ENCODE peak calls at places on chromosomes 12 and 14, in eight cellular contexts. Q is omental fat pad; T is COR-L47; J is retina; C is T-helper 9 cell; R is CD8-positive, alpha-beta T cell; H is left ventricle myocardium inferior; A is cardiac muscle cell. P is an unnamed sample.

GRCh38 chr14:52269100-52269499 is 1.6 kb downstream of the PTGDR start:
- DNase-seq in A (no peak), R (no peak), J (no peak), H (no peak), T (no peak), Q (no peak), C (no peak), P (no peak)

GRCh38 chr12:66942741-66943465 is 264.0 kb upstream of the GRIP1 start:
- DNase-seq in A (peak; percentile 42), Q (no peak), C (no peak), T (no peak), J (no peak), H (no peak), R (no peak), P (no peak)

GRCh38 chr12:122946690-122947271 is 19.5 kb downstream of the ABCB9 start:
- DNase-seq in Q (peak; percentile 77), A (peak; percentile 35), H (peak; percentile 68), C (peak; percentile 38), R (peak; percentile 60), J (no peak), T (no peak), P (no peak)

GRCh38 chr12:122517877-122518276 is 8.9 kb downstream of the RSRC2 start:
- DNase-seq in A (no peak), Q (no peak), H (no peak), T (no peak), J (no peak), C (no peak), R (no peak), P (no peak)

GRCh38 chr14:85852900-85853299 is 323.0 kb downstream of the FLRT2 start:
- DNase-seq in C (no peak), Q (no peak), R (no peak), A (no peak), J (no peak), T (no peak), H (no peak), P (no peak)

GRCh38 chr14:24065408-24065807 is 6.0 kb upstream of the CPNE6 start:
- DNase-seq in C (no peak), J (no peak), T (no peak), H (no peak), Q (no peak), R (no peak), A (no peak), P (no peak)

GRCh38 chr14:35374273-35374681 is 30.3 kb downstream of the NFKBIA start:
- DNase-seq in A (no peak), Q (peak; percentile 74), H (no peak), C (no peak), T (no peak), R (no peak), J (no peak), P (no peak)

GRCh38 chr14:103679351-103679750 is 35.9 kb downstream of the XRCC3 start:
- DNase-seq in T (no peak), A (peak; percentile 16), J (no peak), H (no peak), Q (no peak), C (no peak), R (no peak), P (no peak)

GRCh38 chr14:26522985-26523384 is 74.8 kb downstream of the NOVA1 start:
- DNase-seq in J (no peak), T (no peak), C (no peak), Q (no peak), H (no peak), R (no peak), A (no peak), P (no peak)

GRCh38 chr12:120376416-120376815 is 7.5 kb upstream of the MSI1 start:
- DNase-seq in R (no peak), A (no peak), T (no peak), H (no peak), C (no peak), Q (no peak), J (no peak), P (no peak)

GRCh38 chr12:56941299-56942017 is 7.2 kb upstream of the SDR9C7 start:
- DNase-seq in A (no peak), T (no peak), R (no peak), H (no peak), Q (no peak), J (no peak), C (no peak), P (no peak)

GRCh38 chr12:41585784-41586183 is 397.7 kb downstream of the PDZRN4 start:
- DNase-seq in C (no peak), T (no peak), R (no peak), A (no peak), J (no peak), H (no peak), Q (no peak), P (no peak)

GRCh38 chr12:47007048-47007447 is 72.4 kb upstream of the PCED1B start:
- DNase-seq in A (no peak), H (no peak), R (no peak), Q (no peak), C (no peak), T (no peak), J (no peak), P (no peak)

GRCh38 chr12:102438047-102438822 is 42.1 kb downstream of the IGF1 start:
- DNase-seq in R (no peak), C (no peak), Q (no peak), A (no peak), J (no peak), H (no peak), T (no peak), P (no peak)

GRCh38 chr14:37594916-37595808 is at the start of the genes FOXA1 and TTC6:
- DNase-seq in C (no peak), T (peak; percentile 90), A (peak; percentile 48), H (no peak), J (no peak), R (no peak), Q (no peak), P (peak; percentile 79)

GRCh38 chr14:55851961-55852360 is 266.2 kb upstream of the PELI2 start:
- DNase-seq in T (no peak), R (no peak), C (no peak), Q (no peak), J (no peak), A (no peak), H (peak; percentile 32), P (no peak)

GRCh38 chr12:67517181-67517887 is 131.2 kb upstream of the DYRK2 start:
- DNase-seq in J (no peak), T (peak; percentile 62), C (no peak), Q (peak; percentile 33), H (no peak), R (no peak), A (no peak), P (no peak)

GRCh38 chr12:69534389-69534822 is 50.9 kb upstream of the CCT2 start:
- DNase-seq in H (no peak), Q (peak; percentile 26), R (no peak), T (peak; percentile 17), J (peak; percentile 47), C (no peak), A (peak; percentile 83), P (no peak)

GRCh38 chr12:132131229-132131628 is 12.9 kb downstream of the DDX51 start:
- DNase-seq in J (no peak), A (no peak), H (no peak), Q (no peak), R (no peak), C (no peak), T (no peak), P (no peak)

GRCh38 chr12:131044760-131045381 is 91.2 kb downstream of the ADGRD1 start:
- DNase-seq in R (no peak), A (no peak), H (no peak), J (no peak), T (no peak), Q (no peak), C (no peak), P (no peak)

GRCh38 chr14:62138593-62138992 is 376.4 kb downstream of the SNAPC1 start:
- DNase-seq in Q (no peak), R (no peak), T (no peak), C (no peak), H (no peak), J (no peak), A (peak; percentile 10), P (no peak)

GRCh38 chr14:91425720-91426032 is 8.1 kb upstream of the CCDC88C start:
- DNase-seq in R (no peak), J (no peak), T (no peak), C (no peak), H (no peak), A (no peak), Q (no peak), P (no peak)

GRCh38 chr12:112961074-112961473 is 17.2 kb upstream of the OAS2 start:
- DNase-seq in H (no peak), R (no peak), J (no peak), T (no peak), Q (no peak), A (no peak), C (no peak), P (no peak)

GRCh38 chr14:76305474-76305826 is 70.5 kb upstream of the ESRRB start:
- DNase-seq in R (no peak), A (no peak), T (no peak), H (no peak), J (no peak), Q (no peak), C (no peak), P (no peak)

GRCh38 chr12:8508912-8509841 is 4.1 kb upstream of the CLEC4D start:
- DNase-seq in A (peak; percentile 6), T (no peak), Q (no peak), J (no peak), C (no peak), R (no peak), H (no peak), P (no peak)

GRCh38 chr14:21300892-21301291 is 21.0 kb downstream of the RPGRIP1 start:
- DNase-seq in R (peak; percentile 9), Q (no peak), C (peak; percentile 21), A (peak; percentile 58), H (peak; percentile 24), T (no peak), J (peak; percentile 77), P (no peak)

GRCh38 chr12:13147688-13148531 is 44.4 kb upstream of the GSG1 start:
- DNase-seq in H (no peak), A (no peak), J (no peak), T (no peak), R (no peak), C (no peak), Q (no peak), P (no peak)

GRCh38 chr14:64614214-64614613 is 64.5 kb downstream of the PPP1R36 start:
- DNase-seq in Q (no peak), T (no peak), R (no peak), A (no peak), H (no peak), J (no peak), C (no peak), P (no peak)

GRCh38 chr12:94644622-94645021 is 5.7 kb downstream of the TMCC3 start:
- DNase-seq in Q (no peak), A (no peak), J (no peak), T (no peak), H (no peak), C (no peak), R (no peak), P (no peak)